ENCODE peak calls at places on chromosomes 3 and 15, in ten cellular contexts. B, P, V, U, D, T, R, E, Q and I are unnamed samples. For H3K4me1, the result is how much of the 10 kb centered on the place peaks cover.

GRCh38 chr3:52873433-52874159 is 23.8 kb downstream of the STIMATE start:
- DNase-seq in B (no peak), P (no peak), V (no peak), U (no peak), D (no peak), T (no peak), R (no peak), E (no peak), Q (no peak), I (no peak)

GRCh38 chr3:63400259-63400860 is 122.3 kb downstream of the SYNPR start:
- DNase-seq in B (no peak), P (no peak), V (no peak), U (no peak), D (no peak), T (no peak), R (no peak), E (no peak), Q (no peak), I (no peak)

GRCh38 chr15:29736012-29736744 is 86.1 kb downstream of the TJP1 start:
- DNase-seq in B (no peak), P (no peak), V (peak), U (no peak), D (no peak), T (no peak), R (no peak), E (no peak), Q (no peak), I (no peak)

GRCh38 chr3:184443364-184443763 is 63.5 kb downstream of the CHRD start:
- DNase-seq in B (no peak), P (no peak), V (no peak), U (no peak), D (no peak), T (no peak), R (no peak), E (no peak), Q (no peak), I (no peak)

GRCh38 chr3:151537751-151538150 is 76.9 kb upstream of the IGSF10 start:
- DNase-seq in B (no peak), P (no peak), V (no peak), U (no peak), D (no peak), T (no peak), R (no peak), E (no peak), Q (no peak), I (no peak)

GRCh38 chr3:194112120-194113106 is 23.5 kb upstream of the HES1 start:
- DNase-seq in B (no peak), P (peak), V (no peak), U (no peak), D (no peak), T (no peak), R (peak), E (peak), Q (peak), I (no peak)

GRCh38 chr15:85785887-85786777 is 8.6 kb downstream of the KLHL25 start:
- DNase-seq in B (peak), P (peak), V (no peak), U (no peak), D (no peak), T (no peak), R (no peak), E (no peak), Q (no peak), I (no peak)

GRCh38 chr15:63366451-63366850 is 15.2 kb downstream of the CA12 start:
- DNase-seq in B (no peak), P (no peak), V (no peak), U (no peak), D (no peak), T (no peak), R (no peak), E (no peak), Q (no peak), I (no peak)

GRCh38 chr3:62332771-62333381 is 40.5 kb downstream of the FEZF2 start:
- DNase-seq in B (no peak), P (no peak), V (no peak), U (no peak), D (peak), T (no peak), R (no peak), E (no peak), Q (no peak), I (no peak)

GRCh38 chr3:44661189-44661588 is 12.7 kb downstream of the ZNF35 start:
- DNase-seq in B (no peak), P (no peak), V (no peak), U (no peak), D (peak), T (no peak), R (no peak), E (no peak), Q (no peak), I (no peak)

GRCh38 chr3:11507719-11508118 is 136.0 kb downstream of the VGLL4 start:
- DNase-seq in B (no peak), P (no peak), V (no peak), U (no peak), D (no peak), T (no peak), R (no peak), E (no peak), Q (no peak), I (no peak)

DNA sequence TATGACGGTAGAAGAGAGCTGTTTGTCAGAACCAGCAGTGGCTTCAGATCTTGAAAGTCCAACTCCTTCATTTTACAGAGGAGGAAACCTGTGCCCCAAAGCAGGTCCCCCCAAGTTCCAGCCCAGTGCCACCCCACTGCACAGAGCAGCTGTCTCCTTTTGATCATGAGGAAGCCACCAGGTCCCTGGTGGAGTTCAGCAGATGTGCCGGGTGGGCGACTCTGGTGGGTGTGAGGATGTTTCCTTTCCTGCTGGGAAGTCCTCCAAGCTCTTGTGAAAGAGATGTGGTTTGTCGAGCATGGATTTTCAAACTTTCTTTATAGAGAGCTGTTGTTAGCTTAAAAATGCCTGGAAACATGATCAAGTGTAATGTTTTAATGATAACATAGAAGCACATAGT is 52.0 kb downstream of the SMAD3 start:
- DNase-seq in B (no peak), P (no peak), V (no peak), U (no peak), D (no peak), T (no peak), R (no peak), E (no peak), Q (no peak), I (no peak)
- H3K4me1 ChIP-seq in B (half or more), P (under half), V (half or more), U (half or more), D (half or more), T (half or more), R (half or more), E (half or more), Q (under half), I (half or more)

GRCh38 chr3:60009931-60010478 is 960.2 kb upstream of the CFAP20DC start:
- DNase-seq in B (no peak), P (no peak), V (no peak), U (no peak), D (no peak), T (no peak), R (no peak), E (no peak), Q (no peak), I (no peak)
- H3K4me1 ChIP-seq in B (under half), P (under half), V (under half), U (under half), D (under half), T (under half), R (under half), E (under half), Q (under half), I (half or more)

GRCh38 chr3:36892457-36893136 is 52.3 kb downstream of the TRANK1 start:
- DNase-seq in B (no peak), P (no peak), V (no peak), U (no peak), D (no peak), T (no peak), R (no peak), E (no peak), Q (no peak), I (no peak)

GRCh38 chr3:36893137-36893557 is 51.7 kb downstream of the TRANK1 start:
- DNase-seq in B (no peak), P (no peak), V (no peak), U (no peak), D (peak), T (peak), R (no peak), E (no peak), Q (no peak), I (peak)

GRCh38 chr3:36891651-36892268 is 53.1 kb downstream of the TRANK1 start:
- DNase-seq in B (peak), P (no peak), V (peak), U (no peak), D (peak), T (no peak), R (no peak), E (no peak), Q (no peak), I (no peak)

GRCh38 chr3:36894924-36895323 is 49.9 kb downstream of the TRANK1 start:
- DNase-seq in B (no peak), P (no peak), V (peak), U (no peak), D (peak), T (no peak), R (no peak), E (no peak), Q (no peak), I (no peak)

GRCh38 chr3:36890261-36890660 is 54.6 kb downstream of the TRANK1 start:
- DNase-seq in B (no peak), P (no peak), V (no peak), U (no peak), D (no peak), T (no peak), R (no peak), E (peak), Q (no peak), I (no peak)
- H3K4me1 ChIP-seq in B (under half), P (under half), V (under half), U (under half), D (half or more), T (under half), R (under half), E (under half), Q (under half), I (under half)

DNA sequence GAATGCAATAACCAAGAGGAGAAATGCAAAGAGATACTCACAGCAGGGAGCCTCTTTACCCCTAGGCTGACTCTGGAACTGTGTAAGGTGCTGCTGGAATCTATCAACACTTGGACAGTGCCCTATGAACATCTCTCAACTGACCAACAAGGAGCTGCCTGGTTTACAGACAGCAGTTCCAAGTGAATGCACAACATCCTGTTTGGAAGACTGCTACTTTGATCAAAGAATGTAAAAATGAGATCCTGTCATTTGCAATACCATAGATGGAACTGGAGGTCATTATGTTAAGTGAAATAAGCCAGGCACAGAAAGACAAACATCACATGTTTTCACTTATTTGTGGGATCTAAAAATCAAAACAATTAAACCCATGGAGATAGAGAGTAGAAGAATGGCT is 136.3 kb downstream of the IMPG2 start:
- DNase-seq in B (no peak), P (no peak), V (no peak), U (no peak), D (no peak), T (no peak), R (no peak), E (no peak), Q (no peak), I (no peak)
- H3K4me1 ChIP-seq in B (under half), P (under half), V (under half), U (under half), D (under half), T (under half), R (under half), E (under half), Q (under half), I (under half)